ENCODE peak calls at places on chromosomes 12 and 14, in ten cellular contexts. One of them, this sample, is unnamed.

GRCh38 chr12:95646781-95647184 is 95.5 kb upstream of the USP44 start:
- DNase-seq in AG04450: peak; percentile 66
- DNase-seq in stomach: no peak
- DNase-seq in lower lobe of right lung: no peak
- DNase-seq in AG04449: peak; percentile 100
- DNase-seq in sigmoid colon: no peak
- DNase-seq in ovary: no peak
- DNase-seq in upper lobe of right lung: no peak
- DNase-seq in body of pancreas: no peak
- DNase-seq in cardiac muscle cell: peak; percentile 70
- DNase-seq in this sample: no peak

GRCh38 chr12:108447168-108447840 is 67.8 kb upstream of the FICD start:
- DNase-seq in AG04450: no peak
- DNase-seq in stomach: no peak
- DNase-seq in lower lobe of right lung: no peak
- DNase-seq in AG04449: no peak
- DNase-seq in sigmoid colon: no peak
- DNase-seq in ovary: no peak
- DNase-seq in upper lobe of right lung: no peak
- DNase-seq in body of pancreas: no peak
- DNase-seq in cardiac muscle cell: peak; percentile 67
- DNase-seq in this sample: no peak

GRCh38 chr12:108122644-108123043 is 6.4 kb upstream of the WSCD2 start:
- DNase-seq in AG04450: no peak
- DNase-seq in stomach: no peak
- DNase-seq in lower lobe of right lung: no peak
- DNase-seq in AG04449: no peak
- DNase-seq in sigmoid colon: no peak
- DNase-seq in ovary: no peak
- DNase-seq in upper lobe of right lung: no peak
- DNase-seq in body of pancreas: no peak
- DNase-seq in cardiac muscle cell: no peak
- DNase-seq in this sample: no peak

GRCh38 chr12:123120452-123121166 is 30.3 kb downstream of the PITPNM2 start:
- DNase-seq in AG04450: no peak
- DNase-seq in stomach: no peak
- DNase-seq in lower lobe of right lung: no peak
- DNase-seq in AG04449: no peak
- DNase-seq in sigmoid colon: no peak
- DNase-seq in ovary: no peak
- DNase-seq in upper lobe of right lung: no peak
- DNase-seq in body of pancreas: no peak
- DNase-seq in cardiac muscle cell: no peak
- DNase-seq in this sample: no peak

GRCh38 chr14:59004012-59004411 is 184.5 kb upstream of the DAAM1 start:
- DNase-seq in AG04450: no peak
- DNase-seq in stomach: no peak
- DNase-seq in lower lobe of right lung: no peak
- DNase-seq in AG04449: no peak
- DNase-seq in sigmoid colon: no peak
- DNase-seq in ovary: no peak
- DNase-seq in upper lobe of right lung: no peak
- DNase-seq in body of pancreas: no peak
- DNase-seq in cardiac muscle cell: peak; percentile 35
- DNase-seq in this sample: no peak

GRCh38 chr12:6288235-6288634 is 22.2 kb upstream of the PLEKHG6 start:
- DNase-seq in AG04450: no peak
- DNase-seq in stomach: no peak
- DNase-seq in lower lobe of right lung: no peak
- DNase-seq in AG04449: peak; percentile 65
- DNase-seq in sigmoid colon: no peak
- DNase-seq in ovary: no peak
- DNase-seq in upper lobe of right lung: no peak
- DNase-seq in body of pancreas: no peak
- DNase-seq in cardiac muscle cell: peak; percentile 42
- DNase-seq in this sample: no peak

GRCh38 chr12:107178776-107179175 is 85.4 kb upstream of the CRY1 start:
- DNase-seq in AG04450: no peak
- DNase-seq in stomach: no peak
- DNase-seq in lower lobe of right lung: no peak
- DNase-seq in AG04449: no peak
- DNase-seq in sigmoid colon: no peak
- DNase-seq in ovary: no peak
- DNase-seq in upper lobe of right lung: no peak
- DNase-seq in body of pancreas: no peak
- DNase-seq in cardiac muscle cell: no peak
- DNase-seq in this sample: no peak

GRCh38 chr12:54299515-54300266 is 1.1 kb downstream of the NFE2 start:
- DNase-seq in AG04450: no peak
- DNase-seq in stomach: no peak
- DNase-seq in lower lobe of right lung: no peak
- DNase-seq in AG04449: no peak
- DNase-seq in sigmoid colon: no peak
- DNase-seq in ovary: no peak
- DNase-seq in upper lobe of right lung: no peak
- DNase-seq in body of pancreas: no peak
- DNase-seq in cardiac muscle cell: no peak
- DNase-seq in this sample: no peak

GRCh38 chr14:103540816-103541493 is 12.0 kb downstream of the TRMT61A start:
- DNase-seq in AG04450: no peak
- DNase-seq in stomach: no peak
- DNase-seq in lower lobe of right lung: peak; percentile 47
- DNase-seq in AG04449: no peak
- DNase-seq in sigmoid colon: peak; percentile 72
- DNase-seq in ovary: peak; percentile 34
- DNase-seq in upper lobe of right lung: no peak
- DNase-seq in body of pancreas: no peak
- DNase-seq in cardiac muscle cell: no peak
- DNase-seq in this sample: no peak

GRCh38 chr12:25384038-25384953 is 133.6 kb upstream of the KRAS start:
- DNase-seq in AG04450: no peak
- DNase-seq in stomach: no peak
- DNase-seq in lower lobe of right lung: no peak
- DNase-seq in AG04449: no peak
- DNase-seq in sigmoid colon: no peak
- DNase-seq in ovary: no peak
- DNase-seq in upper lobe of right lung: no peak
- DNase-seq in body of pancreas: no peak
- DNase-seq in cardiac muscle cell: peak; percentile 2
- DNase-seq in this sample: no peak

GRCh38 chr12:14769462-14769836 is 33.8 kb downstream of the WBP11 start:
- DNase-seq in AG04450: no peak
- DNase-seq in stomach: peak; percentile 43
- DNase-seq in lower lobe of right lung: peak; percentile 60
- DNase-seq in AG04449: no peak
- DNase-seq in sigmoid colon: peak; percentile 76
- DNase-seq in ovary: peak; percentile 57
- DNase-seq in upper lobe of right lung: peak; percentile 70
- DNase-seq in body of pancreas: peak; percentile 43
- DNase-seq in cardiac muscle cell: peak; percentile 49
- DNase-seq in this sample: no peak

GRCh38 chr12:41772478-41772877 is 372.2 kb downstream of the GXYLT1 start:
- DNase-seq in AG04450: no peak
- DNase-seq in stomach: no peak
- DNase-seq in lower lobe of right lung: no peak
- DNase-seq in AG04449: no peak
- DNase-seq in sigmoid colon: no peak
- DNase-seq in ovary: no peak
- DNase-seq in upper lobe of right lung: no peak
- DNase-seq in body of pancreas: no peak
- DNase-seq in cardiac muscle cell: no peak
- DNase-seq in this sample: no peak

DNA sequence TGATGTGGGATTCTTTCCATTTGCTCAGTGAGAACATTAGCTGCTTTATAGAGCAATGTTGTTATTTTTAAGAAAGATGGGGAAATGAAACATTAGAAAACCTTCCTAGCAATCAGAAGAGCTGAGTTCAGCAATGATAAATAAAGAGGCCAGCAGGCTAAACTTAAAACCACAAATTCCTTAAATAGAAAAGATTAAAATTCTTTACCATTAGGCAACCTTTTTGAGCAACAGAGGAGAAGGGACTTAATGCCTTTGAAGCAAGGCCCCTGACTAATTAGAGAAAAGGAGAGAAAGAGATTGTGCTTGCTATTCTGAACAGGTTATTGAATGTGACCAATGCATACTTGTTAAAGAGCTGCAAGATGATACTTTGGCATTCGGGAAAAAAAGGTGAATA is 160.8 kb upstream of the LMO3 start:
- DNase-seq in AG04450: no peak
- DNase-seq in stomach: no peak
- DNase-seq in lower lobe of right lung: no peak
- DNase-seq in AG04449: no peak
- DNase-seq in sigmoid colon: no peak
- DNase-seq in ovary: no peak
- DNase-seq in upper lobe of right lung: no peak
- DNase-seq in body of pancreas: no peak
- DNase-seq in cardiac muscle cell: no peak
- DNase-seq in this sample: no peak
- H3K4me3 ChIP-seq in AG04450: no peak overlapping the region
- H3K4me3 ChIP-seq in stomach: no peak overlapping the region
- H3K4me3 ChIP-seq in lower lobe of right lung: no peak overlapping the region
- H3K4me3 ChIP-seq in AG04449: no peak overlapping the region
- H3K4me3 ChIP-seq in sigmoid colon: no peak overlapping the region
- H3K4me3 ChIP-seq in ovary: no peak overlapping the region
- H3K4me3 ChIP-seq in upper lobe of right lung: no peak overlapping the region
- H3K4me3 ChIP-seq in body of pancreas: no peak overlapping the region
- H3K4me3 ChIP-seq in cardiac muscle cell: no peak overlapping the region
- H3K4me3 ChIP-seq in this sample: no peak overlapping the region

DNA sequence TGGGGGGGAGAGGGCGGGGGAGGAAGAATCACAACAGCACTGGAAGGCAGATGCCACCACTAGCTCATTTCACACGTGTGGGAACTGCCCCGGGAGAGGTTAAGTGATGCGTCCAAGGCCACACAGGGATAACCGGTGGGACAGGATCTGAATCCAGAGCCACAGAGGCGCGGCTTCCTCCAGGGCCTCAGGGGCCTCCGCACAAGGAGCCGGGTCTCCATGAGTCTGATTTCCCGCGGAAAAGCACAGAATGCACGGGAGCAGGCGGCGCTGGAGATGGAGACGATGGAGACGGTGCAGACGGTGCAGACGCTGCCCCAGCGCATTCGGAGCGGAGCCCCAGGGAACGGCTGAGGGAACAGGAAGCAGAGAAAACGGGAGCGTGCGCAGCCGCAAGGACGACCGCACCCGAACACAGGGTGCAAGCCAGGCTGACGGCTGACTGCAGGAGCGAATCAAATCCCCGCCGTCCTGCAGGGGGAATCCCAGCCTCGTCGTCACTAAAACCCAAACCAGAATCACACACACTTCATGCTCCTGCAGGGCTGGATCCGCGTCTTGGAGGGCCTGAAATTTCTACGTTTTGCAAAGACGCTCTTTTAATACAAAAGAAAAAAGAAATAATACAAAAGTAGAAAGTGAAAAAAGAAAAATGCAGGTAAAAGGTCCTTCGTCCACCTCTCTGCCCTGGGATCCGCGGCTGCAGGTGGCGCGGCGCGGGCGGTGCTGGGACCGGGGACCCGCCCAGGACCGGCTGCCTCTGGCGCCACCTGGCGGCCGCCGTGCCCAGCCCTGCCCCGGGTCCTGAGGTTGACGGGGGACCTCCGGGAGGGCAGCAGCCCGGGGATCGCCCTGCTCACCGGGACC is 20.4 kb downstream of the STX2 start:
- DNase-seq in AG04450: no peak
- DNase-seq in stomach: peak; percentile 80
- DNase-seq in lower lobe of right lung: peak; percentile 84
- DNase-seq in AG04449: no peak
- DNase-seq in sigmoid colon: peak; percentile 79
- DNase-seq in ovary: peak; percentile 78
- DNase-seq in upper lobe of right lung: peak; percentile 90
- DNase-seq in body of pancreas: peak; percentile 65
- DNase-seq in cardiac muscle cell: peak; percentile 46
- DNase-seq in this sample: no peak
- TF ChIP-seq CTCF in AG04450: peak; percentile 59
- TF ChIP-seq CTCF in stomach: peak; percentile 93
- TF ChIP-seq CTCF in lower lobe of right lung: peak; percentile 96
- TF ChIP-seq CTCF in AG04449: peak; percentile 88
- TF ChIP-seq CTCF in sigmoid colon: no peak
- TF ChIP-seq CTCF in ovary: peak; percentile 97
- TF ChIP-seq CTCF in upper lobe of right lung: peak; percentile 96
- TF ChIP-seq CTCF in body of pancreas: peak; percentile 82
- TF ChIP-seq CTCF in cardiac muscle cell: peak; percentile 64
- TF ChIP-seq CTCF in this sample: peak; percentile 67

DNA sequence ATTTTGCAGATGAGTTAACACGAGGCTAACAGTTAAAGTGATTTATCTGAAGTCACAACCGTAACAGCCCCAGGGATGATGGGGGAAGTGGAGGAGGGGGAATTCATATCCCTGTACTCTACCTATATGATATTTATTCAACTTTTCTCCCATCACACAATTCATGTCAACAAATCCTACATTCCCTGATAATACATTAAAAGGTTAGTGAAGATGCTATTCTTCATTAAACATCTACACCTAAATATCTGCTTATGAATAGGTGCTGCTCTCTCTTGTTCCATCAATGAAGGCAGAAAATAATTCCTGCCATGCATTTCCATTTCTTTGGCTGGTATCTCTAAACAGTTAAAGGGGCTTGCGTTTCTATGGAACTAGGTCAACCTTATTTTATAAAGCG is 6.8 kb downstream of the YBX3 start:
- DNase-seq in AG04450: no peak
- DNase-seq in stomach: no peak
- DNase-seq in lower lobe of right lung: no peak
- DNase-seq in AG04449: no peak
- DNase-seq in sigmoid colon: no peak
- DNase-seq in ovary: no peak
- DNase-seq in upper lobe of right lung: no peak
- DNase-seq in body of pancreas: no peak
- DNase-seq in cardiac muscle cell: no peak
- DNase-seq in this sample: no peak
- H3K4me3 ChIP-seq in AG04450: peak overlapping the region; percentile 45
- H3K4me3 ChIP-seq in stomach: no peak overlapping the region
- H3K4me3 ChIP-seq in lower lobe of right lung: no peak overlapping the region
- H3K4me3 ChIP-seq in AG04449: peak overlapping the region; percentile 24
- H3K4me3 ChIP-seq in sigmoid colon: peak overlapping the region; percentile 15
- H3K4me3 ChIP-seq in ovary: no peak overlapping the region
- H3K4me3 ChIP-seq in upper lobe of right lung: peak overlapping the region; percentile 4
- H3K4me3 ChIP-seq in body of pancreas: no peak overlapping the region
- H3K4me3 ChIP-seq in cardiac muscle cell: no peak overlapping the region
- H3K4me3 ChIP-seq in this sample: peak overlapping the region; percentile 26

DNA sequence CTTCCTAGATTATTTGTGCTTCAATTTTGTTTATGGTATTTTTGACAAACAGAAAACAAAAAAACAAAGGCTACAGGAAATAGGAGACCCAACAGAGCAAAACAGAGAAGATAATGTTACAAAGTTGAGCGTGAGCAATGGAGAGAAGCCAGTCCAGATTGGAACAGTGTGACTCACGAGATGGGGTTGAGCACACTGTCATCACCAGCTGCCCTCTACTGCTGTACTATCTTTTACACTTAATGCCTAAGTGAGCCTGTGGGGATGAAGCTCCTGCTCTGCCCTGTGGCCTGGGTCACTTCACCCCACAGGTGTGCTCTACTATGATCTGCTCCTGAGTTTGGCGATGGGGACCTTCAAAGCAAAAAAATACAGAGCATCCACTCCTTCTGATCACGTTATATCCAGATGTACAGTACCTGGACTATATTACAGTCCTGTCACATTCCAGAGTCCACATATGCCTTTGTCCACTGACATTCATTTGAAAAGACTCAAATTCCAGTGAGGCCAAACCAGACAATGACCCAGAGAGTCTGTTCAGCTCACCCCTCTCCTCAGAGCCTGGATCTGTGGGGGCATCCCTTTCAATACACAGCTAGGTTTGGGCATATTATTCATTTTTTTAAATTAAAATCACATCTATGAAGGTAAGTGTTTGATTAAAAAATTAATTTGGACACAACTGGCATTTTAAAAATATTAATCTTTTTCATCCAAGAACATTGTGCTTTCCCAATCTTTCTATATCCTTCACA is 4.4 kb downstream of the IPO8 start:
- DNase-seq in AG04450: no peak
- DNase-seq in stomach: no peak
- DNase-seq in lower lobe of right lung: no peak
- DNase-seq in AG04449: no peak
- DNase-seq in sigmoid colon: peak; percentile 65
- DNase-seq in ovary: no peak
- DNase-seq in upper lobe of right lung: no peak
- DNase-seq in body of pancreas: peak; percentile 16
- DNase-seq in cardiac muscle cell: peak; percentile 77
- DNase-seq in this sample: peak; percentile 27
- TF ChIP-seq CTCF in AG04450: no peak
- TF ChIP-seq CTCF in stomach: no peak
- TF ChIP-seq CTCF in lower lobe of right lung: no peak
- TF ChIP-seq CTCF in AG04449: no peak
- TF ChIP-seq CTCF in sigmoid colon: no peak
- TF ChIP-seq CTCF in ovary: no peak
- TF ChIP-seq CTCF in upper lobe of right lung: no peak
- TF ChIP-seq CTCF in body of pancreas: no peak
- TF ChIP-seq CTCF in cardiac muscle cell: no peak
- TF ChIP-seq CTCF in this sample: no peak